ENCODE peak calls at places on chromosome 14, in five cellular contexts. V, W, C, T and X are unnamed samples.

GRCh38 chr14:69675246-69675583 is 63.8 kb downstream of the SUSD6 start:
- DNase-seq in V (no peak), C (no peak), W (no peak), T (no peak), X (no peak)

GRCh38 chr14:69842671-69843407 is 36.4 kb upstream of the SMOC1 start:
- DNase-seq in T (no peak), W (no peak), C (no peak), V (no peak), X (no peak)

GRCh38 chr14:89125216-89125615 is 291.8 kb downstream of the FOXN3 start:
- DNase-seq in C (no peak), W (no peak), T (no peak), V (no peak), X (no peak)

GRCh38 chr14:95265106-95266094 is 54.3 kb downstream of the CLMN start:
- DNase-seq in V (no peak), T (peak; percentile 71), W (peak; percentile 97), C (no peak), X (no peak)

GRCh38 chr14:104240426-104241157 is 102.2 kb downstream of the KIF26A start:
- DNase-seq in C (no peak), T (no peak), W (no peak), V (no peak), X (no peak)

GRCh38 chr14:51783765-51784164 is 76.6 kb upstream of the GNG2 start:
- DNase-seq in V (no peak), C (no peak), W (no peak), T (no peak), X (no peak)

GRCh38 chr14:69299286-69300035 is 39.5 kb downstream of the GALNT16 start:
- DNase-seq in T (peak; percentile 27), V (no peak), C (no peak), W (no peak), X (no peak)

GRCh38 chr14:61668267-61668666 is 27.0 kb upstream of the HIF1A start:
- DNase-seq in V (no peak), C (no peak), T (peak; percentile 42), W (peak; percentile 22), X (no peak)

GRCh38 chr14:62443796-62444195 is 601.5 kb downstream of the KCNH5 start:
- DNase-seq in C (no peak), W (no peak), T (no peak), V (no peak), X (no peak)

GRCh38 chr14:68111733-68112270 is 292.2 kb downstream of the RAD51B start:
- DNase-seq in C (no peak), T (no peak), W (no peak), V (no peak), X (no peak)

GRCh38 chr14:50363734-50364113 is 33.0 kb downstream of the CDKL1 start:
- DNase-seq in C (no peak), W (no peak), T (peak; percentile 48), V (no peak), X (no peak)